ENCODE peak calls at places on chromosomes 5 and 9, in four cellular contexts. N is psoas muscle, Y is prostate gland, L is AG09309. S is an unnamed sample.

GRCh38 chr9:124652203-124652992 is 118.7 kb downstream of the NR6A1 start:
- DNase-seq in L (peak; percentile 96), Y (no peak), N (no peak), S (peak; percentile 69)

GRCh38 chr5:60352992-60353391 is 347.0 kb downstream of the DEPDC1B start:
- DNase-seq in L (no peak), Y (no peak), N (no peak), S (no peak)

GRCh38 chr5:135465391-135466122 is 13.4 kb upstream of the TIFAB start:
- DNase-seq in Y (no peak), L (no peak), N (no peak), S (no peak)

GRCh38 chr9:131361202-131361833 is 32.6 kb upstream of the PRRC2B start:
- DNase-seq in L (no peak), N (no peak), Y (peak; percentile 64), S (no peak)

GRCh38 chr5:168579206-168579986 is at the start of gene PANK3:
- DNase-seq in Y (peak; percentile 99), N (peak; percentile 99), L (peak; percentile 96), S (peak; percentile 98)

GRCh38 chr9:91978739-91979414 is 28.8 kb upstream of the ROR2 start:
- DNase-seq in N (no peak), L (peak; percentile 71), Y (peak; percentile 6), S (peak; percentile 89)

GRCh38 chr5:6461793-6462650 is 13.4 kb downstream of the UBE2QL1 start:
- DNase-seq in L (no peak), Y (no peak), N (no peak), S (no peak)

GRCh38 chr9:119533509-119533908 is 164.3 kb upstream of the BRINP1 start:
- DNase-seq in N (no peak), L (no peak), Y (no peak), S (no peak)

GRCh38 chr5:177476531-177477233 is 3.2 kb upstream of the DBN1 start:
- DNase-seq in N (no peak), Y (no peak), L (no peak), S (no peak)

GRCh38 chr9:116691607-116692006 is 4.5 kb downstream of the TRIM32 start:
- DNase-seq in Y (no peak), L (no peak), N (no peak), S (no peak)

GRCh38 chr9:106287108-106287631 is 575.8 kb upstream of the ZNF462 start:
- DNase-seq in L (no peak), Y (no peak), N (peak; percentile 39), S (no peak)

GRCh38 chr5:138444078-138444773 is 5.4 kb downstream of the REEP2 start:
- DNase-seq in L (no peak), Y (no peak), N (no peak), S (no peak)

GRCh38 chr9:131096490-131097258 is at the start of gene AIF1L:
- DNase-seq in N (no peak), L (no peak), Y (peak; percentile 44), S (no peak)

GRCh38 chr9:120545691-120546565 is 34.0 kb downstream of the CDK5RAP2 start:
- DNase-seq in L (no peak), N (no peak), Y (no peak), S (peak; percentile 39)

GRCh38 chr5:142437563-142437962 is 112.7 kb upstream of the SPRY4 start:
- DNase-seq in N (no peak), Y (no peak), L (no peak), S (peak; percentile 19)

GRCh38 chr5:150612405-150612804 is 28.1 kb upstream of the SYNPO start:
- DNase-seq in L (no peak), N (no peak), Y (no peak), S (no peak)

GRCh38 chr5:151751091-151751490 is 7.3 kb downstream of the ATOX1 start:
- DNase-seq in Y (no peak), L (peak; percentile 65), N (no peak), S (no peak)

GRCh38 chr9:71690058-71690691 is 78.1 kb downstream of the CEMIP2 start:
- DNase-seq in Y (no peak), L (no peak), N (no peak), S (no peak)

GRCh38 chr9:12956261-12956660 is 181.4 kb downstream of the LURAP1L start:
- DNase-seq in Y (no peak), L (no peak), N (no peak), S (no peak)

GRCh38 chr5:75412111-75412990 is 75.3 kb downstream of the HMGCR start:
- DNase-seq in N (no peak), L (no peak), Y (no peak), S (no peak)

GRCh38 chr5:665541-665955 is 27.6 kb downstream of the TPPP start:
- DNase-seq in L (no peak), N (peak; percentile 31), Y (no peak), S (no peak)

GRCh38 chr5:61162832-61163567 is 732 bp upstream of the SMIM15 start:
- DNase-seq in L (no peak), N (no peak), Y (peak; percentile 60), S (no peak)

GRCh38 chr9:80028501-80028900 is 456.7 kb downstream of the TLE4 start:
- DNase-seq in L (peak; percentile 92), Y (no peak), N (no peak), S (peak; percentile 4)

GRCh38 chr9:6944896-6945295 is 187.1 kb downstream of the KDM4C start:
- DNase-seq in Y (no peak), L (no peak), N (no peak), S (no peak)

DNA sequence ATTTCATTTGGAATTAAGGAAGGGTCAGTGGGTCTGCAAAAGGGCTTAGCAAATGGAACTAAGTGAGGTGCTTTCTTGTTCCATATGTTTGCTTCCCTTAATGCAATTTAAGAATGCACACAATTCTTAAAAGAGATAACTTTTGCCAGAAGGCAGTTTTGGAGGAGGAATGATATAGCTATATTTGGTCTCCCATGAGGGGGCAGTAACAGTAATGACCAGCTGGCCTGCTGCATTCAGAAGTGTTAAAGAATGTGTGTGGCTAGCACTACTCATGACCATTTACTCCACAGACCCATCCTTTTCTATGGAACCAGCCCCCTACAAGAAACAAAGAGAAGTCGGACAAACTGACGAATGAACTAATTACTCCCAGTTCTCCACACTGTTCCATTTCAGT is 638.9 kb downstream of the RAB3C start:
- DNase-seq in L (no peak), Y (no peak), N (no peak), S (no peak)
- TF ChIP-seq CTCF in L (no peak), Y (no peak), N (no peak), S (no peak)

DNA sequence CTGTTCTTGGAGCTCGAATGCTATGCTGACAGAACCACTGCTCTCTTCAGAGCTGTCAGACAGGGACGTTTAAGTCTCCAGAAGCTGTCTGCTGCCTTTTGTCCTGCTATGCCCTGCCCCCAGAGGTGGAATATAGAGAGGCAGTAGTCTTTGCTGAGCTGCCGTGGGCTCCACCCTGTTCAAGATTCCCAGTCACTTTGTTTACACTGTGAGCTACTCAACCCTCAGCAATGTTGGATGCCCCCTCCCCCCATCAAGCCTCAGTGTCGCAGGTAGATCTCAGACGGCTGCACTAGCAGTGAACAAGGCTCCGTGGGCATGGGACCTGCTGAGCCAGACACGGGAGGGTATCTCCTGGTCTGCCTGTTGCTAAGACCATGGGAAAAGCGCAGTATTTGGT is 344.2 kb downstream of the TMEM161B start:
- DNase-seq in L (no peak), Y (no peak), N (peak; percentile 50), S (no peak)
- TF ChIP-seq CTCF in L (no peak), Y (no peak), N (no peak), S (no peak)

DNA sequence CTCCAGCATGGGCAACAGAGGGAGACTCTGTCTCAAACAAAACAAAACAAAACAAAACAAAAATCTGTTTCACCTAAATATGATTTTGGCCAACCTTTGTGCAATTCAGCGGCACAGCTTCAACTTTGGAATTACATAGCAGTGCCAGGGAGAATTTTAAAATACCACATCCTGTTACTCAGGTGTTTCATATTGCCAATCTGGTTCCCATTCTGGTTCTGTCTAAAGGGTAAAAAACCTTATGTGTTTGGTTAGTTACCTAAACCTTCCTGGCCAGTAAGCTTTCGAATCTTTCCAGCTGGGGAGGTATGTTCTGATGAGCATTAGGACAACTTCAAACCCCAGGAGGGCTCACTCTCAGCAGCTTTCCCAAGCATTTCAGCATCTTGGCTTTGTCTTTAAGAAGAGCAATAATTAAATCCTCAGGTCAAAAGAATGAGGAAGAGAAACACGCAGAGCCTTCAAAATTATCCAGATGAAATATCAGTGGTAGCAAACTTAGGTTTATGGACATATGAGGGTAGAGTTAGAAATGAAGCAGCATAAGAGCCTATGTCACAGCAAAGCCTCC is 2.7 kb downstream of the DAB2 start:
- DNase-seq in N (no peak), Y (no peak), L (no peak), S (no peak)
- TF ChIP-seq CTCF in N (no peak), Y (no peak), L (no peak), S (no peak)

GRCh38 chr9:73199886-73200285 is 48.2 kb downstream of the ANXA1 start:
- DNase-seq in N (no peak), Y (peak; percentile 50), L (no peak), S (no peak)
- TF ChIP-seq CTCF in N (no peak), Y (peak; percentile 24), L (peak; percentile 23), S (peak; percentile 47)

GRCh38 chr5:176396330-176396729 is 7.8 kb downstream of the HIGD2A start:
- DNase-seq in Y (no peak), L (no peak), N (no peak), S (no peak)

GRCh38 chr5:176397736-176398420 is 9.3 kb downstream of the HIGD2A start:
- DNase-seq in Y (no peak), N (no peak), L (no peak), S (no peak)

GRCh38 chr5:176402684-176403083 is 13.7 kb downstream of the CLTB start:
- DNase-seq in Y (no peak), N (no peak), L (no peak), S (no peak)

GRCh38 chr5:176401281-176402205 is 13.0 kb downstream of the HIGD2A start:
- DNase-seq in L (no peak), N (no peak), Y (no peak), S (no peak)

GRCh38 chr5:176400382-176401156 is 12.0 kb downstream of the HIGD2A start:
- DNase-seq in N (no peak), Y (no peak), L (no peak), S (no peak)
- TF ChIP-seq CTCF in N (no peak), Y (no peak), L (no peak), S (no peak)

S was measured in HFF-Myc.